ENCODE peak calls at places on chromosomes 7 and 10, in four cellular contexts. One of them, this sample, is unnamed.

GRCh38 chr10:48765039-48765438 is 80.4 kb downstream of the WDFY4 start:
- DNase-seq in HL-60: no peak
- DNase-seq in GM12878: no peak
- DNase-seq in K562: no peak
- DNase-seq in this sample: no peak

GRCh38 chr10:133258818-133259602 is 17.7 kb downstream of the ADAM8 start:
- DNase-seq in HL-60: peak; percentile 98
- DNase-seq in GM12878: no peak
- DNase-seq in K562: no peak
- DNase-seq in this sample: no peak

GRCh38 chr7:134315679-134316538 is 821 bp downstream of the SLC35B4 start:
- DNase-seq in HL-60: peak; percentile 9
- DNase-seq in GM12878: no peak
- DNase-seq in K562: peak; percentile 32
- DNase-seq in this sample: no peak

GRCh38 chr10:52215745-52216361 is 98.2 kb upstream of the DKK1 start:
- DNase-seq in HL-60: peak; percentile 40
- DNase-seq in GM12878: peak; percentile 32
- DNase-seq in K562: peak; percentile 41
- DNase-seq in this sample: no peak

GRCh38 chr10:129774736-129775401 is 189.2 kb downstream of the EBF3 start:
- DNase-seq in HL-60: no peak
- DNase-seq in GM12878: no peak
- DNase-seq in K562: no peak
- DNase-seq in this sample: no peak

GRCh38 chr10:5522913-5523560 is 1.7 kb upstream of the CALML3 start:
- DNase-seq in HL-60: no peak
- DNase-seq in GM12878: no peak
- DNase-seq in K562: peak; percentile 48
- DNase-seq in this sample: no peak

GRCh38 chr7:111735661-111736323 is 173.5 kb upstream of the IMMP2L start:
- DNase-seq in HL-60: peak; percentile 54
- DNase-seq in GM12878: no peak
- DNase-seq in K562: peak; percentile 87
- DNase-seq in this sample: no peak

GRCh38 chr10:100878291-100878910 is 34.4 kb upstream of the SLF2 start:
- DNase-seq in HL-60: peak; percentile 63
- DNase-seq in GM12878: no peak
- DNase-seq in K562: peak; percentile 56
- DNase-seq in this sample: peak; percentile 47

GRCh38 chr10:52232561-52233350 is 81.3 kb upstream of the DKK1 start:
- DNase-seq in HL-60: no peak
- DNase-seq in GM12878: no peak
- DNase-seq in K562: no peak
- DNase-seq in this sample: no peak

GRCh38 chr10:98267894-98268693 is at the start of gene LOXL4:
- DNase-seq in HL-60: no peak
- DNase-seq in GM12878: no peak
- DNase-seq in K562: peak; percentile 75
- DNase-seq in this sample: peak; percentile 53

GRCh38 chr7:149686001-149686400 is 87.4 kb downstream of the ZNF467 start:
- DNase-seq in HL-60: peak; percentile 93
- DNase-seq in GM12878: no peak
- DNase-seq in K562: no peak
- DNase-seq in this sample: no peak

GRCh38 chr10:19077276-19077675 is 28.7 kb downstream of the MALRD1 start:
- DNase-seq in HL-60: no peak
- DNase-seq in GM12878: no peak
- DNase-seq in K562: no peak
- DNase-seq in this sample: no peak

GRCh38 chr7:34672430-34672829 is 14.4 kb downstream of the NPSR1 start:
- DNase-seq in HL-60: no peak
- DNase-seq in GM12878: no peak
- DNase-seq in K562: no peak
- DNase-seq in this sample: no peak

GRCh38 chr7:22810843-22811242 is 11.8 kb downstream of the TOMM7 start:
- DNase-seq in HL-60: no peak
- DNase-seq in GM12878: no peak
- DNase-seq in K562: no peak
- DNase-seq in this sample: no peak

GRCh38 chr10:13272164-13272571 is 27.7 kb downstream of the PHYH start:
- DNase-seq in HL-60: no peak
- DNase-seq in GM12878: no peak
- DNase-seq in K562: no peak
- DNase-seq in this sample: no peak

GRCh38 chr10:4503076-4503475 is 322.9 kb upstream of the AKR1E2 start:
- DNase-seq in HL-60: no peak
- DNase-seq in GM12878: no peak
- DNase-seq in K562: no peak
- DNase-seq in this sample: no peak

GRCh38 chr7:47132471-47132870 is 449.4 kb downstream of the TNS3 start:
- DNase-seq in HL-60: no peak
- DNase-seq in GM12878: no peak
- DNase-seq in K562: no peak
- DNase-seq in this sample: no peak

GRCh38 chr7:41491752-41492405 is 211.0 kb downstream of the INHBA start:
- DNase-seq in HL-60: no peak
- DNase-seq in GM12878: no peak
- DNase-seq in K562: no peak
- DNase-seq in this sample: no peak

GRCh38 chr10:43110318-43111071 is 27.8 kb upstream of the CSGALNACT2 start:
- DNase-seq in HL-60: peak; percentile 24
- DNase-seq in GM12878: no peak
- DNase-seq in K562: no peak
- DNase-seq in this sample: no peak

GRCh38 chr10:88152720-88153119 is 289.3 kb downstream of the PTEN start:
- DNase-seq in HL-60: no peak
- DNase-seq in GM12878: peak; percentile 40
- DNase-seq in K562: no peak
- DNase-seq in this sample: peak; percentile 17

GRCh38 chr10:51999089-51999488 is 299.7 kb upstream of the CSTF2T start:
- DNase-seq in HL-60: no peak
- DNase-seq in GM12878: no peak
- DNase-seq in K562: no peak
- DNase-seq in this sample: no peak

GRCh38 chr7:15035814-15036213 is 133.3 kb upstream of the DGKB start:
- DNase-seq in HL-60: no peak
- DNase-seq in GM12878: no peak
- DNase-seq in K562: no peak
- DNase-seq in this sample: no peak

GRCh38 chr7:100432621-100433275 is 3.1 kb downstream of the MEPCE start:
- DNase-seq in HL-60: no peak
- DNase-seq in GM12878: no peak
- DNase-seq in K562: no peak
- DNase-seq in this sample: no peak

GRCh38 chr7:18231854-18232253 is 204.2 kb upstream of the PRPS1L1 start:
- DNase-seq in HL-60: no peak
- DNase-seq in GM12878: no peak
- DNase-seq in K562: no peak
- DNase-seq in this sample: no peak

GRCh38 chr7:96928965-96929364 is 76.4 kb upstream of the DLX6 start:
- DNase-seq in HL-60: no peak
- DNase-seq in GM12878: no peak
- DNase-seq in K562: no peak
- DNase-seq in this sample: no peak

GRCh38 chr10:47353351-47353750 is 5.2 kb downstream of the RBP3 start:
- DNase-seq in HL-60: no peak
- DNase-seq in GM12878: no peak
- DNase-seq in K562: no peak
- DNase-seq in this sample: no peak

GRCh38 chr10:3817002-3817401 is 32.0 kb upstream of the KLF6 start:
- DNase-seq in HL-60: no peak
- DNase-seq in GM12878: no peak
- DNase-seq in K562: peak; percentile 29
- DNase-seq in this sample: no peak

GRCh38 chr10:26799342-26799741 is 61.4 kb downstream of the ABI1 start:
- DNase-seq in HL-60: no peak
- DNase-seq in GM12878: peak; percentile 60
- DNase-seq in K562: no peak
- DNase-seq in this sample: no peak

GRCh38 chr7:8274589-8274988 is 12.6 kb upstream of the ICA1 start:
- DNase-seq in HL-60: no peak
- DNase-seq in GM12878: no peak
- DNase-seq in K562: no peak
- DNase-seq in this sample: no peak

GRCh38 chr7:55517191-55517633 is 55.1 kb downstream of the VOPP1 start:
- DNase-seq in HL-60: no peak
- DNase-seq in GM12878: peak; percentile 79
- DNase-seq in K562: no peak
- DNase-seq in this sample: no peak

GRCh38 chr10:36188054-36188453 is 546.0 kb upstream of the FZD8 start:
- DNase-seq in HL-60: no peak
- DNase-seq in GM12878: no peak
- DNase-seq in K562: no peak
- DNase-seq in this sample: no peak

GRCh38 chr7:81299711-81300110 is 380.9 kb upstream of the SEMA3C start:
- DNase-seq in HL-60: no peak
- DNase-seq in GM12878: no peak
- DNase-seq in K562: no peak
- DNase-seq in this sample: no peak

GRCh38 chr7:22841954-22842353 is 19.3 kb upstream of the TOMM7 start:
- DNase-seq in HL-60: no peak
- DNase-seq in GM12878: no peak
- DNase-seq in K562: no peak
- DNase-seq in this sample: no peak

GRCh38 chr7:46215987-46216567 is 295.0 kb upstream of the IGFBP3 start:
- DNase-seq in HL-60: no peak
- DNase-seq in GM12878: no peak
- DNase-seq in K562: no peak
- DNase-seq in this sample: no peak

GRCh38 chr7:151999337-152000090 is 26.0 kb upstream of the GALNT11 start:
- DNase-seq in HL-60: no peak
- DNase-seq in GM12878: no peak
- DNase-seq in K562: no peak
- DNase-seq in this sample: no peak

GRCh38 chr10:480498-480927 is 209.0 kb downstream of the DIP2C start:
- DNase-seq in HL-60: no peak
- DNase-seq in GM12878: no peak
- DNase-seq in K562: no peak
- DNase-seq in this sample: no peak

GRCh38 chr10:99560277-99561126 is 27.8 kb downstream of the NKX2-3 start:
- DNase-seq in HL-60: peak; percentile 49
- DNase-seq in GM12878: no peak
- DNase-seq in K562: peak; percentile 51
- DNase-seq in this sample: no peak
- TF ChIP-seq SPI1 in HL-60: no peak
- TF ChIP-seq SPI1 in GM12878: no peak
- TF ChIP-seq SPI1 in K562: no peak
- TF ChIP-seq SPI1 in this sample: no peak

GRCh38 chr7:105353752-105354328 is 34.9 kb downstream of the SRPK2 start:
- DNase-seq in HL-60: peak; percentile 81
- DNase-seq in GM12878: no peak
- DNase-seq in K562: peak; percentile 66
- DNase-seq in this sample: no peak
- TF ChIP-seq SPI1 in HL-60: no peak
- TF ChIP-seq SPI1 in GM12878: no peak
- TF ChIP-seq SPI1 in K562: no peak
- TF ChIP-seq SPI1 in this sample: no peak

GRCh38 chr7:132646064-132646463 is 69.8 kb upstream of the PLXNA4 start:
- DNase-seq in HL-60: no peak
- DNase-seq in GM12878: no peak
- DNase-seq in K562: no peak
- DNase-seq in this sample: no peak
- TF ChIP-seq SPI1 in HL-60: no peak
- TF ChIP-seq SPI1 in GM12878: no peak
- TF ChIP-seq SPI1 in K562: no peak
- TF ChIP-seq SPI1 in this sample: no peak

GRCh38 chr10:70367195-70367796 is 15.1 kb downstream of the LRRC20 start:
- DNase-seq in HL-60: no peak
- DNase-seq in GM12878: no peak
- DNase-seq in K562: no peak
- DNase-seq in this sample: no peak
- TF ChIP-seq SPI1 in HL-60: no peak
- TF ChIP-seq SPI1 in GM12878: no peak
- TF ChIP-seq SPI1 in K562: no peak
- TF ChIP-seq SPI1 in this sample: no peak